ENCODE peak calls at places on chromosomes 3 and 15, in seven cellular contexts. N, M, V, D, R, X and S are unnamed samples.
A peak's percentile ranks its signal among the peaks of the same experiment; 100 is the strongest.

GRCh38 chr3:172307143-172307560 is 141.1 kb downstream of the GHSR start:
- DNase-seq in N (no peak), R (no peak), D (peak; percentile 97), V (no peak), X (no peak), M (no peak), S (peak; percentile 30)

GRCh38 chr3:155015776-155016451 is 64.2 kb upstream of the MME start:
- DNase-seq in R (no peak), V (no peak), M (no peak), X (no peak), N (no peak), D (no peak), S (peak; percentile 64)

GRCh38 chr3:27353221-27353620 is 16.0 kb downstream of the NEK10 start:
- DNase-seq in M (no peak), D (no peak), V (no peak), R (no peak), X (no peak), N (no peak), S (no peak)

GRCh38 chr15:29978411-29979382 is 104.1 kb upstream of the GOLGA8J start:
- DNase-seq in N (no peak), D (no peak), V (no peak), X (no peak), M (no peak), R (no peak), S (no peak)

GRCh38 chr3:143849854-143850549 is 1.7 kb upstream of the SLC9A9 start:
- DNase-seq in V (no peak), M (no peak), X (no peak), R (no peak), N (no peak), D (no peak), S (no peak)

GRCh38 chr3:31065765-31066164 is 171.3 kb upstream of the GADL1 start:
- DNase-seq in X (no peak), V (no peak), M (no peak), N (no peak), D (no peak), R (no peak), S (no peak)

GRCh38 chr3:14660942-14661341 is 9.4 kb downstream of the CCDC174 start:
- DNase-seq in D (no peak), N (no peak), V (no peak), M (no peak), R (no peak), X (no peak), S (no peak)

GRCh38 chr15:56772868-56773639 is 39.7 kb upstream of the ZNF280D start:
- DNase-seq in R (no peak), D (no peak), M (no peak), X (no peak), V (no peak), N (no peak), S (peak; percentile 16)

GRCh38 chr3:174089592-174089991 is 692.0 kb downstream of the NLGN1 start:
- DNase-seq in D (no peak), R (no peak), V (no peak), X (no peak), N (no peak), M (no peak), S (no peak)

GRCh38 chr3:115336836-115337235 is 189.7 kb upstream of the ZBTB20 start:
- DNase-seq in D (no peak), V (no peak), X (no peak), N (no peak), M (no peak), R (no peak), S (no peak)

GRCh38 chr3:120469440-120470415 is 18.9 kb upstream of the FSTL1 start:
- DNase-seq in R (no peak), M (no peak), X (no peak), V (peak; percentile 84), N (no peak), D (peak; percentile 95), S (peak; percentile 46)

GRCh38 chr3:49724586-49724985 is 835 bp upstream of the GMPPB start:
- DNase-seq in R (no peak), N (peak; percentile 29), X (peak; percentile 67), M (no peak), V (peak; percentile 59), D (no peak), S (no peak)

GRCh38 chr3:154178172-154178571 is 57.0 kb downstream of the ARHGEF26 start:
- DNase-seq in X (no peak), D (no peak), R (no peak), M (no peak), V (no peak), N (no peak), S (no peak)

GRCh38 chr3:4889896-4890295 is 89.3 kb upstream of the BHLHE40 start:
- DNase-seq in V (no peak), X (no peak), M (no peak), N (no peak), D (no peak), R (no peak), S (no peak)

GRCh38 chr15:64151727-64152506 is at the start of gene SNX22:
- DNase-seq in D (no peak), R (no peak), V (no peak), M (no peak), X (no peak), N (peak; percentile 56), S (no peak)

GRCh38 chr3:112699436-112699978 is 58.6 kb upstream of the CCDC80 start:
- DNase-seq in X (peak; percentile 13), R (no peak), V (no peak), M (no peak), N (no peak), D (peak; percentile 47), S (peak; percentile 39)

GRCh38 chr3:136042608-136043221 is 77.2 kb downstream of the PPP2R3A start:
- DNase-seq in X (no peak), V (no peak), D (peak; percentile 48), R (no peak), M (no peak), N (peak; percentile 63), S (peak; percentile 45)

GRCh38 chr3:167110906-167111305 is 269.2 kb downstream of the ZBBX start:
- DNase-seq in M (no peak), N (peak; percentile 11), V (peak; percentile 58), D (peak; percentile 35), X (no peak), R (no peak), S (no peak)

GRCh38 chr3:58190291-58190690 is 20.5 kb downstream of the DNASE1L3 start:
- DNase-seq in V (no peak), M (no peak), D (no peak), X (no peak), R (no peak), N (no peak), S (no peak)

GRCh38 chr15:98002874-98003273 is 42.4 kb downstream of the ARRDC4 start:
- DNase-seq in X (no peak), R (no peak), V (no peak), D (no peak), M (no peak), N (no peak), S (no peak)

GRCh38 chr15:57680021-57680420 is 26.5 kb upstream of the POLR2M start:
- DNase-seq in N (no peak), V (no peak), M (no peak), X (peak; percentile 48), D (peak; percentile 50), R (no peak), S (peak; percentile 40)

DNA sequence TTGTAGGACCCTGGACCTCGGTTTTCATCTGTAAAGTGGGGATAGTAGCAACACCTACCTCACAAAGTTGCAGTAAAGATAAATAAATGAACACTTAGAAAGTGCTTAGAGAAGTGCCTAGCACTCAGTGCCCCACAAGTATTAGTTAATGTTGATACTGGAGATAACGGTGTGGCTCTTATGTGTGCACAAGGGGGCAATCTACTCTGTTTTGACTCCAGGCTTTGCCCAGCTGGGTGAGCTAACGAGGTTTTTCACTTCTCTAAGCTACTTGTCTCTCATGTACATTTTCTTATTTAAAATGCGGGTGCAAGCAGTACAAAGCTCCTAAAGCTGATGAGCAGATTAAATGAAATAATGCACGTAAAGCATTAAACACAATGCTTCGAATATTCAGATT is 193.5 kb upstream of the ICE2 start:
- DNase-seq in D (no peak), R (no peak), V (no peak), N (peak; percentile 31), X (no peak), M (no peak), S (no peak)
- H3K27me3 ChIP-seq in D (no peaks in the 10 kb centered on the region), R (no peaks in the 10 kb centered on the region), V (no peaks in the 10 kb centered on the region), N (no peaks in the 10 kb centered on the region), X (no peaks in the 10 kb centered on the region), M (no peaks in the 10 kb centered on the region), S (no peaks in the 10 kb centered on the region)

GRCh38 chr15:69929905-69930630 is 167.6 kb downstream of the TLE3 start:
- DNase-seq in V (no peak), X (no peak), M (no peak), R (no peak), N (no peak), D (peak; percentile 43), S (no peak)
- H3K4me1 ChIP-seq in V (no peaks in the 10 kb centered on the region), X (no peaks in the 10 kb centered on the region), M (no peaks in the 10 kb centered on the region), R (peaks cover 18% of the 10 kb centered on the region), N (no peaks in the 10 kb centered on the region), D (peaks cover 10% of the 10 kb centered on the region), S (peaks cover 14% of the 10 kb centered on the region)

DNA sequence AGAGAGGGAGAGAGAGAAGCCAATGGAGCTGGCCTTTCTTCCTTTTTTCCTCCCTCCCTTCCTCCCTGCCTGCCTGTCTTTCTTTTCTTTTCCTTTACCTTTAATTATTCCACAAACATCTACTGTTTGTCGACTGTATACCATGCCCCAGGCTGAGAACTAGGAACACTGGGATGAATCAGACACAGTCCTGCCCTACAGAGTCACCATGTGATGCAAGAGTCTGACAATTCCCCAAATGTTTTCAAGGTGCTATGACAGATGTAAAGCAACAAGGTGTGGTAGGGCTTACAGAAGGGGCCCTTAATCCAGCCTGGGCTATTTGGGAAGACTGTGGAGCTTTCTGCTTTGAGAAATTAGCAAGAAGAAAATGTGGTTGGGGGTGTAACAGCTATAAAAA is 4.0 kb upstream of the SPSB4 start:
- DNase-seq in R (no peak), X (no peak), M (no peak), D (no peak), V (no peak), N (no peak), S (no peak)
- H3K27me3 ChIP-seq in R (peaks cover 8% of the 10 kb centered on the region), X (peaks cover 19% of the 10 kb centered on the region), M (peaks cover 6% of the 10 kb centered on the region), D (peaks cover 20% of the 10 kb centered on the region), V (peaks cover 30% of the 10 kb centered on the region), N (peaks cover 46% of the 10 kb centered on the region), S (peaks cover 27% of the 10 kb centered on the region)

GRCh38 chr15:85763157-85763556 is 31.6 kb downstream of the KLHL25 start:
- DNase-seq in X (no peak), N (no peak), R (peak; percentile 58), V (no peak), M (no peak), D (no peak), S (peak; percentile 34)

GRCh38 chr15:85761635-85762034 is 33.1 kb downstream of the KLHL25 start:
- DNase-seq in X (no peak), R (no peak), V (no peak), N (no peak), D (no peak), M (no peak), S (no peak)

GRCh38 chr15:85762039-85762755 is 32.5 kb downstream of the KLHL25 start:
- DNase-seq in N (no peak), R (no peak), X (no peak), D (no peak), V (no peak), M (no peak), S (no peak)

GRCh38 chr15:85763557-85764303 is 31.0 kb downstream of the KLHL25 start:
- DNase-seq in R (no peak), V (no peak), X (no peak), M (no peak), N (no peak), D (no peak), S (no peak)

DNA sequence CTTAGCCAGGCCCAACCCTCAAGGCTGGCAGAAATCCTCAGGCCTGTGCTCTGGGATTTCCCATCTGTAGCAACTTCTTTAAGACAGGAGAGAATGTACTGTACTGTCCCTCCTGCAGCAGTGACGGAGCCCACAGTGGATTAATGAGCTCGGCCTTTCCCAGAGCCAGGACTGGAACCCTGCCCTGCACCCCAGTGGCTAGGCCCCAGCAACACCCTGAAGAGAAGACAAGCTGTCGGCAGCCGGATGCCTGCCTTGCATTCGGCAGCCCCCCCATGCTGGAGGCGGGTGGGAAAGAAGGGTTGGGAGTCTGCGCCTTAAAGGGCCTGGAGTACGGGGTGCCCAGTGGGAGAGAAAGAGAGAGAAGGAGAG is 32.0 kb downstream of the KLHL25 start:
- DNase-seq in D (no peak), R (no peak), V (no peak), X (no peak), M (no peak), N (no peak), S (no peak)
- H3K4me1 ChIP-seq in D (no peaks in the 10 kb centered on the region), R (peaks cover 67% of the 10 kb centered on the region), V (peaks cover 4% of the 10 kb centered on the region), X (no peaks in the 10 kb centered on the region), M (no peaks in the 10 kb centered on the region), N (peaks cover 24% of the 10 kb centered on the region), S (no peaks in the 10 kb centered on the region)